ENCODE peak calls at places on chromosomes 7 and 10, in five cellular contexts. One of them, this sample, is unnamed. For H3K4me1 and H3K9me3, the result is how much of the 10 kb centered on the place peaks cover.

GRCh38 chr7:74527842-74528241 is 74.1 kb downstream of the GTF2IRD1 start:
- DNase-seq in aorta: no peak
- DNase-seq in fibroblast of lung: no peak
- DNase-seq in testis: no peak
- DNase-seq in neural progenitor cell: no peak
- DNase-seq in this sample: no peak

GRCh38 chr7:69374036-69374420 is 224.2 kb upstream of the AUTS2 start:
- DNase-seq in aorta: no peak
- DNase-seq in fibroblast of lung: peak
- DNase-seq in testis: no peak
- DNase-seq in neural progenitor cell: no peak
- DNase-seq in this sample: no peak

GRCh38 chr7:94949532-94949931 is 42.1 kb downstream of the PPP1R9A start:
- DNase-seq in aorta: no peak
- DNase-seq in fibroblast of lung: no peak
- DNase-seq in testis: no peak
- DNase-seq in neural progenitor cell: no peak
- DNase-seq in this sample: no peak

GRCh38 chr10:44479306-44479705 is 94.4 kb upstream of the CXCL12 start:
- DNase-seq in aorta: no peak
- DNase-seq in fibroblast of lung: no peak
- DNase-seq in testis: no peak
- DNase-seq in neural progenitor cell: no peak
- DNase-seq in this sample: no peak

GRCh38 chr7:94907420-94908203 is at the start of gene PPP1R9A:
- DNase-seq in aorta: peak
- DNase-seq in fibroblast of lung: peak
- DNase-seq in testis: peak
- DNase-seq in neural progenitor cell: peak
- DNase-seq in this sample: no peak

GRCh38 chr7:75830978-75831377 is 17.4 kb upstream of the CCL24 start:
- DNase-seq in aorta: no peak
- DNase-seq in fibroblast of lung: no peak
- DNase-seq in testis: no peak
- DNase-seq in neural progenitor cell: no peak
- DNase-seq in this sample: no peak

GRCh38 chr7:26155531-26156375 is 3.8 kb downstream of the NFE2L3 start:
- DNase-seq in aorta: no peak
- DNase-seq in fibroblast of lung: peak
- DNase-seq in testis: no peak
- DNase-seq in neural progenitor cell: no peak
- DNase-seq in this sample: no peak

GRCh38 chr7:138359891-138360582 is 100.0 kb upstream of the TRIM24 start:
- DNase-seq in aorta: no peak
- DNase-seq in fibroblast of lung: no peak
- DNase-seq in testis: no peak
- DNase-seq in neural progenitor cell: no peak
- DNase-seq in this sample: no peak

GRCh38 chr7:5266148-5267028 is 16.4 kb upstream of the SLC29A4 start:
- DNase-seq in aorta: no peak
- DNase-seq in fibroblast of lung: no peak
- DNase-seq in testis: no peak
- DNase-seq in neural progenitor cell: no peak
- DNase-seq in this sample: no peak

GRCh38 chr10:101029520-101030309 is 1.2 kb downstream of the PDZD7 start:
- DNase-seq in aorta: no peak
- DNase-seq in fibroblast of lung: no peak
- DNase-seq in testis: no peak
- DNase-seq in neural progenitor cell: peak
- DNase-seq in this sample: no peak

GRCh38 chr7:28623863-28624262 is 211.5 kb downstream of the CREB5 start:
- DNase-seq in aorta: no peak
- DNase-seq in fibroblast of lung: no peak
- DNase-seq in testis: no peak
- DNase-seq in neural progenitor cell: no peak
- DNase-seq in this sample: no peak

GRCh38 chr7:102303669-102304422 is 17.2 kb downstream of the SH2B2 start:
- DNase-seq in aorta: no peak
- DNase-seq in fibroblast of lung: no peak
- DNase-seq in testis: no peak
- DNase-seq in neural progenitor cell: peak
- DNase-seq in this sample: no peak

GRCh38 chr7:140898794-140899548 is 25.8 kb downstream of the BRAF start:
- DNase-seq in aorta: no peak
- DNase-seq in fibroblast of lung: no peak
- DNase-seq in testis: no peak
- DNase-seq in neural progenitor cell: no peak
- DNase-seq in this sample: no peak

GRCh38 chr10:59895629-59896116 is 10.7 kb downstream of the CCDC6 start:
- DNase-seq in aorta: no peak
- DNase-seq in fibroblast of lung: no peak
- DNase-seq in testis: peak
- DNase-seq in neural progenitor cell: no peak
- DNase-seq in this sample: no peak

GRCh38 chr10:86345296-86346168 is 21.1 kb downstream of the GRID1 start:
- DNase-seq in aorta: peak
- DNase-seq in fibroblast of lung: no peak
- DNase-seq in testis: no peak
- DNase-seq in neural progenitor cell: peak
- DNase-seq in this sample: no peak

GRCh38 chr7:51020944-51021343 is 238.2 kb upstream of the GRB10 start:
- DNase-seq in aorta: no peak
- DNase-seq in fibroblast of lung: no peak
- DNase-seq in testis: no peak
- DNase-seq in neural progenitor cell: no peak
- DNase-seq in this sample: peak

GRCh38 chr7:66571568-66571967 is 57.1 kb upstream of the KCTD7 start:
- DNase-seq in aorta: no peak
- DNase-seq in fibroblast of lung: no peak
- DNase-seq in testis: no peak
- DNase-seq in neural progenitor cell: no peak
- DNase-seq in this sample: no peak

GRCh38 chr10:7245505-7245904 is 165.3 kb downstream of the SFMBT2 start:
- DNase-seq in aorta: no peak
- DNase-seq in fibroblast of lung: no peak
- DNase-seq in testis: no peak
- DNase-seq in neural progenitor cell: no peak
- DNase-seq in this sample: no peak

GRCh38 chr10:3924344-3924743 is 139.3 kb upstream of the KLF6 start:
- DNase-seq in aorta: no peak
- DNase-seq in fibroblast of lung: peak
- DNase-seq in testis: no peak
- DNase-seq in neural progenitor cell: no peak
- DNase-seq in this sample: no peak

GRCh38 chr10:15710455-15710854 is 9.3 kb downstream of the ITGA8 start:
- DNase-seq in aorta: no peak
- DNase-seq in fibroblast of lung: no peak
- DNase-seq in testis: no peak
- DNase-seq in neural progenitor cell: no peak
- DNase-seq in this sample: no peak

GRCh38 chr10:7551891-7552731 is 114.7 kb downstream of the ITIH5 start:
- DNase-seq in aorta: no peak
- DNase-seq in fibroblast of lung: no peak
- DNase-seq in testis: no peak
- DNase-seq in neural progenitor cell: peak
- DNase-seq in this sample: no peak

GRCh38 chr7:113764401-113765035 is 154.3 kb downstream of the PPP1R3A start:
- DNase-seq in aorta: no peak
- DNase-seq in fibroblast of lung: peak
- DNase-seq in testis: no peak
- DNase-seq in neural progenitor cell: no peak
- DNase-seq in this sample: no peak

GRCh38 chr7:610531-611280 is 91.1 kb upstream of the PDGFA start:
- DNase-seq in aorta: peak
- DNase-seq in fibroblast of lung: peak
- DNase-seq in testis: peak
- DNase-seq in neural progenitor cell: no peak
- DNase-seq in this sample: peak

GRCh38 chr7:157684157-157684595 is 347.4 kb downstream of the DNAJB6 start:
- DNase-seq in aorta: no peak
- DNase-seq in fibroblast of lung: no peak
- DNase-seq in testis: peak
- DNase-seq in neural progenitor cell: peak
- DNase-seq in this sample: no peak

GRCh38 chr7:142746268-142746667 is 3.0 kb upstream of the PRSS1 start:
- DNase-seq in aorta: no peak
- DNase-seq in fibroblast of lung: no peak
- DNase-seq in testis: no peak
- DNase-seq in neural progenitor cell: no peak
- DNase-seq in this sample: no peak

GRCh38 chr10:64102264-64102633 is 581.0 kb downstream of the REEP3 start:
- DNase-seq in aorta: no peak
- DNase-seq in fibroblast of lung: no peak
- DNase-seq in testis: no peak
- DNase-seq in neural progenitor cell: no peak
- DNase-seq in this sample: no peak

GRCh38 chr7:43296306-43296705 is 183.9 kb downstream of the HECW1 start:
- DNase-seq in aorta: no peak
- DNase-seq in fibroblast of lung: peak
- DNase-seq in testis: no peak
- DNase-seq in neural progenitor cell: no peak
- DNase-seq in this sample: no peak

GRCh38 chr7:105673367-105674188 is 92.3 kb upstream of the EFCAB10 start:
- DNase-seq in aorta: no peak
- DNase-seq in fibroblast of lung: no peak
- DNase-seq in testis: no peak
- DNase-seq in neural progenitor cell: no peak
- DNase-seq in this sample: no peak

GRCh38 chr10:133183646-133184378 is 23.8 kb downstream of the KNDC1 start:
- DNase-seq in aorta: no peak
- DNase-seq in fibroblast of lung: no peak
- DNase-seq in testis: no peak
- DNase-seq in neural progenitor cell: no peak
- DNase-seq in this sample: no peak

GRCh38 chr10:72086466-72087391 is 1.6 kb downstream of the SPOCK2 start:
- DNase-seq in aorta: no peak
- DNase-seq in fibroblast of lung: no peak
- DNase-seq in testis: peak
- DNase-seq in neural progenitor cell: peak
- DNase-seq in this sample: no peak

GRCh38 chr10:80411267-80411668 is 2.9 kb downstream of the PRXL2A start:
- DNase-seq in aorta: no peak
- DNase-seq in fibroblast of lung: no peak
- DNase-seq in testis: no peak
- DNase-seq in neural progenitor cell: no peak
- DNase-seq in this sample: no peak

GRCh38 chr7:81501220-81501619 is 268.6 kb downstream of the HGF start:
- DNase-seq in aorta: no peak
- DNase-seq in fibroblast of lung: peak
- DNase-seq in testis: no peak
- DNase-seq in neural progenitor cell: no peak
- DNase-seq in this sample: no peak

DNA sequence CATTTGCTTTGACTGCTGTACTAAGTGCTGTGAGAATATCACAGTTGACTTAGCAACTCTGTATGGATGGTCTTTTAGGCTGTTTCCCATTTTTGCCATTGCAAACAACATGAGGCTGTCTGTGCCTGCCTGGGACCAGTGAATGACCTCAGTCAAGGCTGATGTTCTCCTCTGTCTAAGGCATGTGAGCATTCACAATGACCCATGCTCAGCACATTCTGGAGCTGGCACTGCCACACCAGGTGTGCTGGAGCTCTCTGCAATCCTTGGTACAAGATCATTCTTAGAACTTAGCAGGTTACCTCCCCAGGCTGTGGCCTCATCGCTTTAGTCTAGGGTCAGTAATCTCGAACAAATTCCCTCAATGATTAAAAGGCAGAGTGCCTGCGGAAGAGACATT is 61.9 kb downstream of the SH3PXD2A start:
- DNase-seq in aorta: peak
- DNase-seq in fibroblast of lung: no peak
- DNase-seq in testis: no peak
- DNase-seq in neural progenitor cell: no peak
- DNase-seq in this sample: no peak
- H3K4me1 ChIP-seq in aorta: under half
- H3K4me1 ChIP-seq in fibroblast of lung: under half
- H3K4me1 ChIP-seq in testis: under half
- H3K4me1 ChIP-seq in neural progenitor cell: under half
- H3K4me1 ChIP-seq in this sample: under half

GRCh38 chr7:57327081-57327480 is 122.9 kb upstream of the ZNF716 start:
- DNase-seq in aorta: no peak
- DNase-seq in fibroblast of lung: no peak
- DNase-seq in testis: no peak
- DNase-seq in neural progenitor cell: no peak
- DNase-seq in this sample: no peak
- H3K9me3 ChIP-seq in aorta: under half
- H3K9me3 ChIP-seq in fibroblast of lung: under half
- H3K9me3 ChIP-seq in testis: under half
- H3K9me3 ChIP-seq in neural progenitor cell: under half
- H3K9me3 ChIP-seq in this sample: under half

DNA sequence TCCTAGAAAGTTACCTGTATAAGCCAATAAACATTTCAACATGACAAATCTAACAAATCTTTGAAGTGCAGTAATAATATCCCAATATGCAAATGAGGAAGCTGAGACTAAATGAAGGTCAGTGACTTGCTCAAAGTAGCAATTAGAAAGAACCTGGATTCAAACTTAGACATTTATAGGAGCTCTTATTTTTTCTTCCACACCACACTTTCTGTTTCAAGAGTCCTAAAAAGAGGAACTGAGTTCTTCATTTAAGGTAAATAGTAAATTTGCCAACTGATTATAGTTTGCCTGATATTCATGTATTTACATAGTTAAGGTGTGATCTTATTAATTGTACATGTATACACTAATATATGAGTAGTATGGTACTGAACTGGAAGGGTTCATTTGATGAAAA is 44.0 kb downstream of the KLHDC10 start:
- DNase-seq in aorta: no peak
- DNase-seq in fibroblast of lung: no peak
- DNase-seq in testis: no peak
- DNase-seq in neural progenitor cell: no peak
- DNase-seq in this sample: no peak
- H3K4me3 ChIP-seq in aorta: no peak
- H3K4me3 ChIP-seq in fibroblast of lung: no peak
- H3K4me3 ChIP-seq in testis: no peak
- H3K4me3 ChIP-seq in neural progenitor cell: no peak
- H3K4me3 ChIP-seq in this sample: no peak

GRCh38 chr7:24827589-24827988 is 70.3 kb upstream of the GSDME start:
- DNase-seq in aorta: no peak
- DNase-seq in fibroblast of lung: no peak
- DNase-seq in testis: no peak
- DNase-seq in neural progenitor cell: no peak
- DNase-seq in this sample: no peak
- H3K4me1 ChIP-seq in aorta: under half
- H3K4me1 ChIP-seq in fibroblast of lung: under half
- H3K4me1 ChIP-seq in testis: under half
- H3K4me1 ChIP-seq in neural progenitor cell: under half
- H3K4me1 ChIP-seq in this sample: under half